ENCODE peak calls at places on chromosomes 4 and X, in five cellular contexts. U, K, G, E and F are unnamed samples.
A peak's percentile ranks its signal among the peaks of the same experiment; 100 is the strongest.

GRCh38 chr4:20773144-20773997 is 73.1 kb downstream of the PACRGL start:
- DNase-seq in U (peak; percentile 52), K (no peak), G (peak; percentile 54), E (peak; percentile 49), F (peak; percentile 40)

GRCh38 chr4:67122029-67122428 is 423.3 kb downstream of the CENPC start:
- DNase-seq in U (no peak), K (no peak), G (no peak), E (no peak), F (peak; percentile 13)

GRCh38 chrX:90883479-90883878 is 551.2 kb upstream of the PABPC5 start:
- DNase-seq in U (no peak), K (no peak), G (no peak), E (no peak), F (no peak)

GRCh38 chr4:156512622-156513021 is 459.0 kb downstream of the PDGFC start:
- DNase-seq in U (no peak), K (no peak), G (peak; percentile 42), E (no peak), F (no peak)

GRCh38 chr4:140861359-140862181 is 105.4 kb upstream of the TBC1D9 start:
- DNase-seq in U (peak; percentile 47), K (peak; percentile 17), G (peak; percentile 91), E (peak; percentile 41), F (peak; percentile 60)

GRCh38 chrX:39969099-39969825 is 128.5 kb downstream of the BCOR start:
- DNase-seq in U (no peak), K (no peak), G (no peak), E (no peak), F (no peak)

GRCh38 chr4:78569291-78569821 is 17.8 kb downstream of the ANXA3 start:
- DNase-seq in U (no peak), K (no peak), G (peak; percentile 82), E (no peak), F (peak; percentile 31)

GRCh38 chr4:24675723-24676122 is 91.4 kb upstream of the DHX15 start:
- DNase-seq in U (no peak), K (no peak), G (no peak), E (no peak), F (no peak)

GRCh38 chrX:16870861-16871584 is 861 bp upstream of the RBBP7 start:
- DNase-seq in U (peak; percentile 29), K (no peak), G (no peak), E (no peak), F (no peak)

GRCh38 chr4:16226816-16227461 is 668 bp upstream of the TAPT1 start:
- DNase-seq in U (peak; percentile 76), K (no peak), G (no peak), E (peak; percentile 51), F (peak; percentile 35)

GRCh38 chr4:186201535-186202230 is 10.3 kb downstream of the CYP4V2 start:
- DNase-seq in U (peak; percentile 60), K (no peak), G (peak; percentile 40), E (peak; percentile 43), F (peak; percentile 59)

GRCh38 chr4:1608821-1609500 is 75.2 kb downstream of the FAM53A start:
- DNase-seq in U (no peak), K (no peak), G (no peak), E (no peak), F (no peak)

GRCh38 chr4:1210241-1210841 is 38.0 kb upstream of the SPON2 start:
- DNase-seq in U (no peak), K (no peak), G (no peak), E (no peak), F (no peak)

GRCh38 chrX:19670854-19671620 is 155.7 kb upstream of the MAP3K15 start:
- DNase-seq in U (peak; percentile 4), K (no peak), G (peak; percentile 79), E (no peak), F (peak; percentile 79)

GRCh38 chrX:7972586-7972985 is 45.4 kb upstream of the PNPLA4 start:
- DNase-seq in U (no peak), K (no peak), G (no peak), E (no peak), F (no peak)

GRCh38 chr4:132506568-132506967 is 642.5 kb upstream of the PCDH10 start:
- DNase-seq in U (no peak), K (no peak), G (no peak), E (no peak), F (no peak)

GRCh38 chrX:101337776-101338271 is 10.7 kb downstream of the TIMM8A start:
- DNase-seq in U (no peak), K (no peak), G (no peak), E (no peak), F (no peak)
- TF ChIP-seq MXI1 in U (no peak), K (no peak), G (no peak), E (no peak), F (no peak)

GRCh38 chr4:4421356-4421755 is 34.5 kb downstream of the NSG1 start:
- DNase-seq in U (no peak), K (no peak), G (no peak), E (no peak), F (no peak)

GRCh38 chr4:4418676-4419370 is 31.9 kb downstream of the NSG1 start:
- DNase-seq in U (no peak), K (no peak), G (no peak), E (no peak), F (no peak)

GRCh38 chr4:4420421-4420820 is 33.5 kb downstream of the NSG1 start:
- DNase-seq in U (no peak), K (no peak), G (no peak), E (no peak), F (no peak)

GRCh38 chr4:4417886-4418285 is 31.0 kb downstream of the NSG1 start:
- DNase-seq in U (no peak), K (no peak), G (no peak), E (no peak), F (no peak)

GRCh38 chr4:4419896-4420295 is 33.0 kb downstream of the NSG1 start:
- DNase-seq in U (no peak), K (no peak), G (no peak), E (no peak), F (no peak)
- TF ChIP-seq MXI1 in U (no peak), K (no peak), G (no peak), E (no peak), F (no peak)

DNA sequence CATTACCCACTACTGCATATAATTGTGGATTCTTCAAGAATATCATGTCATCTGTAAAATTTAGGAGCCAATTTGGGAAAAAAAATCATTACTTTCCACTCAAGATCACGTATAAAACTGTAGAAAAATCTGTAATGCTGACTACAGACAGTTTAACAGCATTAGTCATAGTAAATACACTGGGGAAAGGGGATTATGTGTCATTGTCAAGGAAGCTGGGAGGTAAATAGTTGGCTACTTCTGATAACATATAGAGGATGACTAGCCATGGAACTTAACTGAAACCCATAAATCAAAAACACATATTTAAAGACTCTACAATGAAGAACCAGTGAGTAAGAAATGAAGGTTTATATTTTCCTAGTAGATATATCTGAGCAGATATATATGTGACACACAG is 1666.4 kb upstream of the IGFBP7 start:
- DNase-seq in U (no peak), K (no peak), G (peak; percentile 90), E (no peak), F (no peak)
- TF ChIP-seq MXI1 in U (no peak), K (no peak), G (no peak), E (no peak), F (no peak)

GRCh38 chr4:8267077-8267476 is 2.5 kb upstream of the HTRA3 start:
- DNase-seq in U (peak; percentile 73), K (no peak), G (peak; percentile 33), E (peak; percentile 81), F (peak; percentile 52)
- TF ChIP-seq MXI1 in U (no peak), K (no peak), G (no peak), E (no peak), F (no peak)

GRCh38 chr4:124111411-124111810 is 601.1 kb downstream of the ANKRD50 start:
- DNase-seq in U (no peak), K (no peak), G (no peak), E (no peak), F (no peak)
- TF ChIP-seq MXI1 in U (no peak), K (no peak), G (no peak), E (no peak), F (no peak)

GRCh38 chrX:10524578-10524977 is 95.8 kb downstream of the MID1 start:
- DNase-seq in U (no peak), K (no peak), G (no peak), E (no peak), F (no peak)

GRCh38 chrX:10529344-10529743 is 91.0 kb downstream of the MID1 start:
- DNase-seq in U (no peak), K (no peak), G (peak; percentile 60), E (no peak), F (no peak)

GRCh38 chrX:10531927-10532326 is 88.5 kb downstream of the MID1 start:
- DNase-seq in U (no peak), K (no peak), G (no peak), E (no peak), F (no peak)

GRCh38 chrX:10525381-10525780 is 95.0 kb downstream of the MID1 start:
- DNase-seq in U (no peak), K (no peak), G (no peak), E (no peak), F (no peak)

GRCh38 chrX:10526442-10526841 is 93.9 kb downstream of the MID1 start:
- DNase-seq in U (no peak), K (no peak), G (peak; percentile 63), E (no peak), F (no peak)
- TF ChIP-seq MXI1 in U (no peak), K (no peak), G (no peak), E (no peak), F (no peak)

GRCh38 chr4:8369426-8370105 is 71.0 kb downstream of the ACOX3 start:
- DNase-seq in U (no peak), K (no peak), G (no peak), E (no peak), F (no peak)
- TF ChIP-seq MXI1 in U (no peak), K (no peak), G (no peak), E (no peak), F (no peak)

DNA sequence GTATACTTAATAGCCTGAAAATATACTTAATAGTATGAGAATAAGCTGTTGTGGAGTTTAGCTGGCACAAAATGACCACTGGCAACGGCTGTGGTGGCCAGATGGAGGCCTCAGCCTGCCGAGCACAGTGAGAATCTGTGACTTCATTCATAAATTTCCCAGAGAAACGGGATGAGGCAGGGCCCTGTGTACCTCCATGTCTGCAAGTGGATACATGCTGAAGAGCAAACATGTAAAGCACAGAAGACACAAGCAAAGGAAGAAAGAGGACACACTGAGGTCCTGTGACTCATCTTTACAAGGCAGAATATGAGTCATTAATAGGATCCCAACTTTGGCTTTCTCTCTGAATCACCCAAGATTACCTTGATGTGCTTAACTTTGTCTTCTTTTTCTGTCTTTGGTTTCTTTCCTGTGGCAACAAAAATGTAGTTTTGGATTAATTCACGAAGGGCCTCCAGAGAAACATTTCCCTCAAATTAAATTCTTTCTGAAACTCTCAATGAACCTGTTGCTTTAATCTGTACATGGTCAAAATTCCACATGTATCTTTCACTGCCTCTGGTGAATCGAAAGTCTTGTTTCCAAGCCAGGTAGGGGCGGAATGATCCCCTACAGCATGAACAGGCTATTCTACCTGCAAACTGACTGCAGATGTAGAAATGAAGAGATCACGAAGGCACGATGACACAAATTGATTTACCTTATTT is 56.4 kb downstream of the IRF2 start:
- DNase-seq in U (no peak), K (peak; percentile 78), G (peak; percentile 94), E (peak; percentile 43), F (peak; percentile 27)
- TF ChIP-seq MXI1 in U (no peak), K (no peak), G (no peak), E (no peak), F (no peak)